ENCODE peak calls at places on chromosomes 4 and X, in seven cellular contexts. One of them, this sample, is unnamed.

GRCh38 chr4:8167815-8168214 is 9.2 kb upstream of the ABLIM2 start:
- DNase-seq in CD8-positive, alpha-beta memory T cell: no peak
- DNase-seq in activated CD4-positive, alpha-beta T cell treated with anti-CD3 and anti-CD28 coated beads, Interleukin-2, amount 10 ng/mL, durations not matched to agents 7 days and 5 days: no peak
- DNase-seq in posterior vena cava: no peak
- DNase-seq in NCI-H1105: no peak
- DNase-seq in WTC11: no peak
- DNase-seq in H4: no peak
- DNase-seq in this sample: no peak

GRCh38 chr4:42995343-42995944 is 102.9 kb downstream of the GRXCR1 start:
- DNase-seq in H4: peak
- DNase-seq in posterior vena cava: no peak
- DNase-seq in activated CD4-positive, alpha-beta T cell treated with anti-CD3 and anti-CD28 coated beads, Interleukin-2, amount 10 ng/mL, durations not matched to agents 7 days and 5 days: no peak
- DNase-seq in WTC11: no peak
- DNase-seq in NCI-H1105: peak
- DNase-seq in CD8-positive, alpha-beta memory T cell: no peak
- DNase-seq in this sample: peak

GRCh38 chr4:176014583-176015108 is 51.0 kb upstream of the WDR17 start:
- DNase-seq in NCI-H1105: no peak
- DNase-seq in CD8-positive, alpha-beta memory T cell: no peak
- DNase-seq in activated CD4-positive, alpha-beta T cell treated with anti-CD3 and anti-CD28 coated beads, Interleukin-2, amount 10 ng/mL, durations not matched to agents 7 days and 5 days: no peak
- DNase-seq in WTC11: no peak
- DNase-seq in posterior vena cava: no peak
- DNase-seq in H4: no peak
- DNase-seq in this sample: no peak

GRCh38 chrX:154661200-154661599 is 7.8 kb upstream of the CTAG2 start:
- DNase-seq in NCI-H1105: no peak
- DNase-seq in posterior vena cava: no peak
- DNase-seq in WTC11: no peak
- DNase-seq in CD8-positive, alpha-beta memory T cell: no peak
- DNase-seq in H4: peak
- DNase-seq in activated CD4-positive, alpha-beta T cell treated with anti-CD3 and anti-CD28 coated beads, Interleukin-2, amount 10 ng/mL, durations not matched to agents 7 days and 5 days: no peak
- DNase-seq in this sample: no peak

GRCh38 chr4:167890226-167890625 is 202.1 kb upstream of the ANXA10 start:
- DNase-seq in activated CD4-positive, alpha-beta T cell treated with anti-CD3 and anti-CD28 coated beads, Interleukin-2, amount 10 ng/mL, durations not matched to agents 7 days and 5 days: no peak
- DNase-seq in posterior vena cava: no peak
- DNase-seq in CD8-positive, alpha-beta memory T cell: no peak
- DNase-seq in WTC11: no peak
- DNase-seq in H4: no peak
- DNase-seq in NCI-H1105: no peak
- DNase-seq in this sample: no peak

GRCh38 chr4:24514808-24515207 is 69.5 kb downstream of the DHX15 start:
- DNase-seq in H4: no peak
- DNase-seq in activated CD4-positive, alpha-beta T cell treated with anti-CD3 and anti-CD28 coated beads, Interleukin-2, amount 10 ng/mL, durations not matched to agents 7 days and 5 days: no peak
- DNase-seq in posterior vena cava: no peak
- DNase-seq in NCI-H1105: no peak
- DNase-seq in WTC11: no peak
- DNase-seq in CD8-positive, alpha-beta memory T cell: no peak
- DNase-seq in this sample: no peak

GRCh38 chrX:142052238-142052637 is 148.5 kb downstream of the MAGEC1 start:
- DNase-seq in WTC11: no peak
- DNase-seq in activated CD4-positive, alpha-beta T cell treated with anti-CD3 and anti-CD28 coated beads, Interleukin-2, amount 10 ng/mL, durations not matched to agents 7 days and 5 days: no peak
- DNase-seq in H4: no peak
- DNase-seq in posterior vena cava: no peak
- DNase-seq in NCI-H1105: no peak
- DNase-seq in CD8-positive, alpha-beta memory T cell: no peak
- DNase-seq in this sample: no peak

GRCh38 chrX:45788315-45788714 is 587.6 kb upstream of the DIPK2B start:
- DNase-seq in H4: no peak
- DNase-seq in activated CD4-positive, alpha-beta T cell treated with anti-CD3 and anti-CD28 coated beads, Interleukin-2, amount 10 ng/mL, durations not matched to agents 7 days and 5 days: no peak
- DNase-seq in NCI-H1105: no peak
- DNase-seq in CD8-positive, alpha-beta memory T cell: no peak
- DNase-seq in WTC11: no peak
- DNase-seq in posterior vena cava: no peak
- DNase-seq in this sample: no peak

GRCh38 chr4:107709916-107710315 is 10.1 kb downstream of the PAPSS1 start:
- DNase-seq in H4: no peak
- DNase-seq in WTC11: no peak
- DNase-seq in CD8-positive, alpha-beta memory T cell: no peak
- DNase-seq in posterior vena cava: no peak
- DNase-seq in NCI-H1105: no peak
- DNase-seq in activated CD4-positive, alpha-beta T cell treated with anti-CD3 and anti-CD28 coated beads, Interleukin-2, amount 10 ng/mL, durations not matched to agents 7 days and 5 days: no peak
- DNase-seq in this sample: no peak

This sample was measured in LoVo.